ENCODE peak calls at places on chromosomes 11 and 22, in six cellular contexts. J is tibial nerve, R is HepG2, Y is stomach, N is A549, C is upper lobe of left lung. Q is an unnamed sample.

GRCh38 chr11:60981515-60981914 is 10.0 kb downstream of the CD6 start:
- DNase-seq in J (no peak), R (no peak), Y (no peak), N (no peak), C (no peak), Q (no peak)

GRCh38 chr11:8098879-8099278 is 17.9 kb downstream of the TUB start:
- DNase-seq in J (peak), R (no peak), Y (peak), N (no peak), C (peak), Q (peak)

GRCh38 chr11:117281159-117281558 is 10.0 kb upstream of the BACE1-AS start:
- DNase-seq in J (no peak), R (no peak), Y (no peak), N (peak), C (no peak), Q (peak)

GRCh38 chr11:19345848-19346681 is 105.3 kb upstream of the E2F8 start:
- DNase-seq in J (no peak), R (no peak), Y (peak), N (peak), C (no peak), Q (no peak)

GRCh38 chr11:3164540-3165151 is 464 bp downstream of the OSBPL5 start:
- DNase-seq in J (no peak), R (no peak), Y (no peak), N (no peak), C (no peak), Q (peak)

GRCh38 chr11:19453893-19454292 is 213.1 kb upstream of the E2F8 start:
- DNase-seq in J (peak), R (no peak), Y (no peak), N (peak), C (no peak), Q (no peak)

GRCh38 chr11:92784313-92784712 is 185.1 kb upstream of the MTNR1B start:
- DNase-seq in J (no peak), R (no peak), Y (no peak), N (no peak), C (no peak), Q (no peak)

GRCh38 chr11:111933872-111934271 is 3.3 kb upstream of the DIXDC1 start:
- DNase-seq in J (no peak), R (no peak), Y (no peak), N (no peak), C (no peak), Q (no peak)

GRCh38 chr11:1520987-1521349 is 34.4 kb upstream of the MOB2 start:
- DNase-seq in J (no peak), R (no peak), Y (no peak), N (no peak), C (no peak), Q (no peak)

GRCh38 chr11:95291946-95292345 is 60.9 kb upstream of the SESN3 start:
- DNase-seq in J (no peak), R (no peak), Y (peak), N (no peak), C (no peak), Q (no peak)

GRCh38 chr11:2519879-2520735 is 75.3 kb downstream of the KCNQ1 start:
- DNase-seq in J (no peak), R (no peak), Y (peak), N (no peak), C (peak), Q (peak)

GRCh38 chr11:116167706-116168458 is 604.9 kb downstream of the BUD13 start:
- DNase-seq in J (no peak), R (no peak), Y (no peak), N (no peak), C (no peak), Q (no peak)

GRCh38 chr11:3120071-3120792 is 44.9 kb downstream of the OSBPL5 start:
- DNase-seq in J (no peak), R (no peak), Y (peak), N (no peak), C (no peak), Q (peak)

GRCh38 chr11:69704508-69705245 is 855 bp upstream of the FGF19 start:
- DNase-seq in J (no peak), R (no peak), Y (no peak), N (peak), C (no peak), Q (no peak)

GRCh38 chr11:45777127-45777969 is 27.6 kb upstream of the SLC35C1 start:
- DNase-seq in J (no peak), R (no peak), Y (peak), N (no peak), C (no peak), Q (no peak)

GRCh38 chr11:35030716-35031213 is 108.2 kb upstream of the CD44 start:
- DNase-seq in J (peak), R (no peak), Y (no peak), N (peak), C (peak), Q (peak)

GRCh38 chr11:82927264-82927880 is 25.8 kb downstream of the DDIAS start:
- DNase-seq in J (peak), R (peak), Y (no peak), N (peak), C (no peak), Q (no peak)

GRCh38 chr11:73662445-73663157 is 16.2 kb downstream of the PLEKHB1 start:
- DNase-seq in J (no peak), R (no peak), Y (no peak), N (no peak), C (no peak), Q (no peak)

GRCh38 chr22:47627561-47628253 is 865.3 kb downstream of the TBC1D22A start:
- DNase-seq in J (no peak), R (no peak), Y (no peak), N (no peak), C (no peak), Q (no peak)

GRCh38 chr22:24525416-24526037 is 29.4 kb downstream of the GUCD1 start:
- DNase-seq in J (peak), R (peak), Y (peak), N (peak), C (peak), Q (peak)

GRCh38 chr11:10181811-10182210 is 112.2 kb downstream of the SBF2 start:
- DNase-seq in J (no peak), R (peak), Y (no peak), N (peak), C (no peak), Q (no peak)

GRCh38 chr11:63448646-63449045 is 42.3 kb downstream of the PLAAT5 start:
- DNase-seq in J (no peak), R (no peak), Y (no peak), N (no peak), C (no peak), Q (no peak)

GRCh38 chr22:19232620-19233019 is 54.1 kb upstream of the SLC25A1 start:
- DNase-seq in J (no peak), R (no peak), Y (no peak), N (no peak), C (no peak), Q (no peak)

GRCh38 chr11:63536669-63537292 is at the start of gene PLAAT4:
- DNase-seq in J (peak), R (peak), Y (peak), N (no peak), C (peak), Q (peak)

GRCh38 chr22:38163844-38164577 is 17.6 kb downstream of the PLA2G6 start:
- DNase-seq in J (no peak), R (peak), Y (no peak), N (peak), C (no peak), Q (peak)

GRCh38 chr22:28424427-28425080 is 255.1 kb downstream of the TTC28 start:
- DNase-seq in J (no peak), R (peak), Y (no peak), N (peak), C (no peak), Q (no peak)

GRCh38 chr22:19855504-19856409 is 1.1 kb upstream of the GNB1L start:
- DNase-seq in J (peak), R (peak), Y (peak), N (peak), C (peak), Q (peak)

GRCh38 chr22:24099661-24100060 is 81.6 kb upstream of the SUSD2 start:
- DNase-seq in J (no peak), R (no peak), Y (peak), N (no peak), C (peak), Q (peak)

GRCh38 chr11:111860257-111860656 is 11.1 kb downstream of the ALG9 start:
- DNase-seq in J (no peak), R (no peak), Y (no peak), N (no peak), C (no peak), Q (no peak)

GRCh38 chr11:34916810-34917780 is 677 bp downstream of the PDHX start:
- DNase-seq in J (no peak), R (no peak), Y (no peak), N (no peak), C (no peak), Q (no peak)

GRCh38 chr11:117473692-117474091 is 146.0 kb downstream of the CEP164 start:
- DNase-seq in J (no peak), R (no peak), Y (no peak), N (no peak), C (no peak), Q (no peak)

GRCh38 chr22:23138584-23139469 is 3.0 kb downstream of the RSPH14 start:
- DNase-seq in J (no peak), R (no peak), Y (no peak), N (no peak), C (no peak), Q (no peak)

GRCh38 chr11:31761636-31762035 is 49.5 kb downstream of the PAX6 start:
- DNase-seq in J (no peak), R (no peak), Y (no peak), N (peak), C (no peak), Q (no peak)

GRCh38 chr11:129247129-129247528 is 55.0 kb upstream of the ARHGAP32 start:
- DNase-seq in J (no peak), R (no peak), Y (no peak), N (peak), C (no peak), Q (no peak)

GRCh38 chr11:125272092-125272491 is 107.5 kb downstream of the PKNOX2 start:
- DNase-seq in J (no peak), R (no peak), Y (no peak), N (no peak), C (no peak), Q (no peak)

GRCh38 chr11:106133529-106133928 is 56.1 kb downstream of the AASDHPPT start:
- DNase-seq in J (no peak), R (no peak), Y (no peak), N (no peak), C (no peak), Q (no peak)

GRCh38 chr11:73193251-73194033 is 24.6 kb upstream of the P2RY2 start:
- DNase-seq in J (no peak), R (no peak), Y (peak), N (no peak), C (no peak), Q (peak)

GRCh38 chr22:29702931-29703594 is 16.7 kb upstream of the CABP7 start:
- DNase-seq in J (no peak), R (no peak), Y (no peak), N (no peak), C (peak), Q (no peak)

GRCh38 chr22:37197451-37198289 is 9.6 kb upstream of the C1QTNF6 start:
- DNase-seq in J (peak), R (peak), Y (peak), N (peak), C (peak), Q (peak)

GRCh38 chr11:67644472-67645418 is 5.2 kb upstream of the TBX10 start:
- DNase-seq in J (no peak), R (no peak), Y (no peak), N (no peak), C (no peak), Q (peak)
- TF ChIP-seq POLR2A in J (no peak), R (no peak), Y (no peak), N (no peak), C (no peak), Q (no peak)

DNA sequence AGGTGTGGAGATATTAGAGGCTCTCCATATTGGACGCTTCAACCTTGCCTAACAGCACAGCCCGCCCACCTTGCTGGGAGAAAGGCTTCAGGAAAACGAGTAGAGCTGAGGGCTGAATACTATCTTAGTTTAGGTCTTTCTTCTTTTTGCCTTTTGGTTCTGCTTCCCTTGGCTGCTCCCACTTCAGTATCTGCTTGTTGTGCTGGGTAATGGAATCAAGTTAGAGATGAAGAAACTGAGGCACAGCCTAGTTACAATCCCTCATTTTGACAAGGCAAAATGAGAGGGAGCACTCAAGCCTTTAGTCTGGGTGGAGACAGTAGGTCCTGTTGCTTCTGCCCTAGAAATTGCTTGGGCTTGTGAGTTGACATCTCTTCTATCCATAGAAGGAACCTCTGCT is 41.3 kb upstream of the HSD17B12 start:
- DNase-seq in J (no peak), R (no peak), Y (no peak), N (no peak), C (no peak), Q (no peak)
- TF ChIP-seq EP300 in J (no peak), R (no peak), Y (no peak), N (no peak), C (no peak), Q (no peak)

GRCh38 chr11:75733346-75734107 is 15.9 kb downstream of the MOGAT2 start:
- DNase-seq in J (no peak), R (no peak), Y (peak), N (no peak), C (peak), Q (no peak)
- TF ChIP-seq POLR2A in J (no peak), R (no peak), Y (no peak), N (no peak), C (no peak), Q (no peak)

GRCh38 chr22:45612451-45612901 is 59.2 kb upstream of the ATXN10 start:
- DNase-seq in J (peak), R (no peak), Y (no peak), N (no peak), C (peak), Q (peak)
- TF ChIP-seq EP300 in J (peak), R (no peak), Y (no peak), N (no peak), C (no peak), Q (no peak)

GRCh38 chr11:57785072-57785471 is 23.5 kb downstream of the CTNND1 start:
- DNase-seq in J (no peak), R (no peak), Y (no peak), N (no peak), C (no peak), Q (no peak)

GRCh38 chr11:57778318-57779037 is 16.9 kb downstream of the CTNND1 start:
- DNase-seq in J (peak), R (peak), Y (peak), N (peak), C (peak), Q (peak)

GRCh38 chr11:57777969-57778317 is 16.3 kb downstream of the CTNND1 start:
- DNase-seq in J (no peak), R (peak), Y (peak), N (peak), C (no peak), Q (no peak)

GRCh38 chr11:57779275-57779674 is 17.7 kb downstream of the CTNND1 start:
- DNase-seq in J (peak), R (peak), Y (peak), N (peak), C (no peak), Q (no peak)

DNA sequence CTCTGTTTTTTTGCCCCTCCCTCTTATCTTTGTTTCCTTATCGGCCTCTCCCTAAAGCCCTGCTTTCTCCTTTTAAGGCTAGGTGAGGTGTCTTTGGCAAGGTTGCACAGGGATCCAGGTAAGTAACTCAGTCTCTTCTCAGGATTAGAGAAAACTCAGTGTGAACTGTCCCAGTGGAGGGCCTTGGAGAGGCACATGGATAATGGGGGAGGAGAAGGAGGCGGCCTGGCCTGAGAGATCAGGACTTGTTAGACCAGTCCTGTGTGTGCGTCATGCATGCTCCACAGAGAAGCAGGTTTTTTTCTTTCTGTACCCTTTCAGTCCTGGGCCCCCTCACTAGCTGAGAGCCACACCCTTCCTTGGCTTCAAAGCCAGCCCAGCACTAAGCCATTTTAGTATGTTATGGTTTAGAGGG is 19.9 kb downstream of the CTNND1 start:
- DNase-seq in J (no peak), R (no peak), Y (peak), N (no peak), C (peak), Q (no peak)
- TF ChIP-seq POLR2A in J (no peak), R (no peak), Y (no peak), N (no peak), C (no peak), Q (no peak)

GRCh38 chr22:43262990-43263644 is 76.2 kb upstream of the TTLL12 start:
- DNase-seq in J (no peak), R (peak), Y (peak), N (no peak), C (no peak), Q (no peak)
- TF ChIP-seq EP300 in J (no peak), R (peak), Y (no peak), N (no peak), C (no peak), Q (no peak)

GRCh38 chr11:102317099-102317767 is at the start of gene BIRC3:
- DNase-seq in J (peak), R (peak), Y (peak), N (peak), C (peak), Q (peak)
- TF ChIP-seq POLR2A in J (peak), R (peak), Y (peak), N (peak), C (no peak), Q (peak)

Q was measured in sigmoid colon.